ENCODE peak calls at places on chromosomes 11 and 22, in five cellular contexts. P is OCI-M1, Z is hypothalamus, D is ACHN, W is NCI-H1417. J is an unnamed sample.

GRCh38 chr11:57491371-57492061 is 24.0 kb downstream of the SLC43A1 start:
- DNase-seq in W (peak; percentile 32), P (peak; percentile 58), Z (no peak), D (peak; percentile 40), J (peak; percentile 44)

GRCh38 chr11:86222081-86222480 is 22.5 kb upstream of the EED start:
- DNase-seq in W (no peak), Z (no peak), D (no peak), P (no peak), J (no peak)

GRCh38 chr11:6027501-6027900 is 3.1 kb downstream of the OR56A1 start:
- DNase-seq in W (no peak), D (no peak), Z (no peak), P (no peak), J (no peak)

GRCh38 chr11:64601605-64602465 is 10.8 kb downstream of the SLC22A12 start:
- DNase-seq in Z (no peak), W (no peak), D (no peak), P (no peak), J (no peak)

GRCh38 chr11:77158041-77158695 is 30.1 kb downstream of the MYO7A start:
- DNase-seq in D (no peak), P (no peak), W (no peak), Z (no peak), J (no peak)

GRCh38 chr11:3222003-3222855 is 3.6 kb upstream of the MRGPRG start:
- DNase-seq in Z (no peak), P (no peak), D (no peak), W (no peak), J (no peak)

GRCh38 chr11:58216476-58216875 is 4.0 kb downstream of the OR1S1 start:
- DNase-seq in W (no peak), P (no peak), D (no peak), Z (no peak), J (no peak)

GRCh38 chr22:36901411-36902142 is 11.9 kb upstream of the CSF2RB start:
- DNase-seq in P (peak; percentile 94), W (no peak), D (no peak), Z (no peak), J (no peak)

GRCh38 chr11:107770546-107770945 is 58.7 kb upstream of the SLN start:
- DNase-seq in Z (no peak), D (no peak), W (no peak), P (no peak), J (no peak)

GRCh38 chr11:78733031-78733430 is 158.4 kb upstream of the NARS2 start:
- DNase-seq in P (no peak), D (no peak), Z (no peak), W (no peak), J (no peak)

GRCh38 chr11:70747285-70747684 is 349.0 kb downstream of the CTTN start:
- DNase-seq in Z (no peak), P (no peak), D (no peak), W (no peak), J (no peak)

GRCh38 chr22:40240671-40241070 is 62.9 kb downstream of the TNRC6B start:
- DNase-seq in P (no peak), W (no peak), Z (no peak), D (no peak), J (no peak)

GRCh38 chr11:120660024-120660565 is 148.5 kb downstream of the GRIK4 start:
- DNase-seq in D (peak; percentile 36), Z (no peak), W (peak; percentile 16), P (peak; percentile 62), J (no peak)

GRCh38 chr22:37163096-37163489 is 13.4 kb upstream of the IL2RB start:
- DNase-seq in Z (no peak), P (no peak), D (no peak), W (no peak), J (no peak)

GRCh38 chr22:23251445-23252093 is 71.3 kb downstream of the BCR start:
- DNase-seq in Z (no peak), D (no peak), W (peak; percentile 22), P (no peak), J (no peak)

GRCh38 chr11:40514124-40514523 is 945.3 kb downstream of the LRRC4C start:
- DNase-seq in D (peak; percentile 35), W (no peak), Z (no peak), P (no peak), J (no peak)

GRCh38 chr11:45104790-45105084 is 41.7 kb upstream of the PRDM11 start:
- DNase-seq in D (no peak), Z (no peak), P (no peak), W (no peak), J (no peak)

GRCh38 chr22:39292561-39293074 is 26.8 kb downstream of the RPL3 start:
- DNase-seq in D (peak; percentile 97), P (no peak), Z (peak; percentile 33), W (peak; percentile 61), J (no peak)

GRCh38 chr11:129458756-129459535 is 83.3 kb downstream of the BARX2 start:
- DNase-seq in W (peak; percentile 97), Z (no peak), P (no peak), D (no peak), J (no peak)

GRCh38 chr22:39309881-39310714 is 9.3 kb downstream of the RPL3 start:
- DNase-seq in P (no peak), Z (no peak), W (no peak), D (no peak), J (no peak)

GRCh38 chr11:67611704-67612587 is 5.2 kb downstream of the NDUFV1 start:
- DNase-seq in W (no peak), P (no peak), D (no peak), Z (no peak), J (no peak)

GRCh38 chr11:36300651-36301050 is 4.6 kb downstream of the PRR5L start:
- DNase-seq in P (no peak), Z (peak; percentile 33), D (no peak), W (no peak), J (no peak)

GRCh38 chr11:6129011-6129410 is 21.5 kb downstream of the OR56B4 start:
- DNase-seq in D (no peak), Z (no peak), P (no peak), W (no peak), J (no peak)

GRCh38 chr11:11841605-11842425 is at the start of gene USP47:
- DNase-seq in P (peak; percentile 91), Z (peak; percentile 96), D (peak; percentile 83), W (peak; percentile 93), J (peak; percentile 94)

GRCh38 chr11:71951741-71952310 is 23.0 kb downstream of the RNF121 start:
- DNase-seq in W (no peak), Z (no peak), D (no peak), P (no peak), J (no peak)

GRCh38 chr11:129280027-129280811 is 88.1 kb upstream of the ARHGAP32 start:
- DNase-seq in W (peak; percentile 86), D (no peak), Z (peak; percentile 77), P (no peak), J (no peak)